ENCODE peak calls at places on chromosomes 1 and 21, in nine cellular contexts. J, H, D, E, F, B, P, R and U are unnamed samples.

GRCh38 chr1:90708236-90708786 is 8.8 kb downstream of the BARHL2 start:
- DNase-seq in E (no peak), H (no peak), R (no peak), F (no peak), P (no peak), J (no peak), B (no peak), D (no peak), U (no peak)

GRCh38 chr1:164930241-164930640 is 371.3 kb downstream of the PBX1 start:
- DNase-seq in B (no peak), H (no peak), F (no peak), J (no peak), D (no peak), R (no peak), E (no peak), P (no peak), U (no peak)

GRCh38 chr1:174874337-174875053 is 125.3 kb upstream of the CACYBP start:
- DNase-seq in E (no peak), R (no peak), D (no peak), F (no peak), J (peak), P (no peak), B (no peak), H (peak), U (no peak)

GRCh38 chr21:42755766-42756579 is 102.6 kb downstream of the PDE9A start:
- DNase-seq in P (no peak), R (no peak), J (no peak), H (no peak), B (no peak), D (no peak), F (no peak), E (no peak), U (no peak)

GRCh38 chr1:45196863-45197262 is 9.5 kb downstream of the ZSWIM5 start:
- DNase-seq in P (no peak), B (no peak), R (no peak), D (no peak), F (no peak), H (no peak), E (no peak), J (no peak), U (no peak)

GRCh38 chr1:40650075-40650474 is 15.4 kb downstream of the RIMS3 start:
- DNase-seq in P (no peak), B (no peak), H (peak), F (no peak), E (no peak), R (no peak), J (peak), D (no peak), U (no peak)

GRCh38 chr1:53172751-53173498 is 23.7 kb upstream of the CPT2 start:
- DNase-seq in J (no peak), D (peak), R (no peak), P (no peak), E (no peak), F (no peak), B (no peak), H (peak), U (no peak)

GRCh38 chr1:22282281-22282970 is 139.5 kb upstream of the WNT4 start:
- DNase-seq in B (no peak), H (no peak), F (no peak), D (no peak), P (no peak), E (no peak), J (no peak), R (no peak), U (no peak)

GRCh38 chr1:193392686-193393085 is 206.3 kb upstream of the B3GALT2 start:
- DNase-seq in P (no peak), H (peak), B (no peak), E (no peak), D (no peak), F (no peak), R (no peak), J (no peak), U (no peak)

GRCh38 chr1:203590559-203590958 is 36.1 kb upstream of the ATP2B4 start:
- DNase-seq in H (no peak), J (peak), P (no peak), R (no peak), E (no peak), D (no peak), F (no peak), B (no peak), U (no peak)

GRCh38 chr1:227952374-227953021 is 4.8 kb upstream of the WNT9A start:
- DNase-seq in J (no peak), E (no peak), F (no peak), D (no peak), B (no peak), R (no peak), H (no peak), P (no peak), U (no peak)

GRCh38 chr1:65459397-65459768 is 38.9 kb downstream of the LEPR start:
- DNase-seq in D (peak), F (no peak), J (no peak), E (no peak), R (no peak), P (no peak), B (no peak), H (peak), U (peak)

GRCh38 chr1:181038399-181038873 is 4.7 kb downstream of the MR1 start:
- DNase-seq in R (no peak), E (no peak), J (peak), D (peak), P (peak), B (no peak), F (peak), H (peak), U (peak)

GRCh38 chr1:19033926-19034680 is 77.6 kb upstream of the IFFO2 start:
- DNase-seq in D (no peak), H (no peak), B (no peak), R (no peak), J (no peak), P (no peak), E (no peak), F (no peak), U (no peak)

GRCh38 chr1:34851431-34852105 is 8.0 kb downstream of the SMIM12 start:
- DNase-seq in E (no peak), F (no peak), H (no peak), D (no peak), B (no peak), R (no peak), J (no peak), P (no peak), U (peak)

GRCh38 chr1:8015036-8015808 is 10.9 kb downstream of the ERRFI1 start:
- DNase-seq in H (peak), E (no peak), P (no peak), B (no peak), J (peak), R (no peak), F (peak), D (peak), U (peak)

GRCh38 chr21:42539931-42540343 is 26.3 kb downstream of the SLC37A1 start:
- DNase-seq in D (no peak), E (no peak), B (no peak), J (no peak), H (peak), P (no peak), R (no peak), F (no peak), U (no peak)

GRCh38 chr1:190578015-190578414 is 100.4 kb upstream of the BRINP3 start:
- DNase-seq in B (no peak), H (no peak), F (no peak), E (no peak), J (no peak), P (no peak), R (no peak), D (no peak), U (no peak)

GRCh38 chr1:17494114-17494729 is 45.3 kb upstream of the ARHGEF10L start:
- DNase-seq in H (peak), B (peak), E (peak), R (peak), P (peak), D (peak), J (peak), F (peak), U (peak)